ENCODE peak calls at places on chromosomes 13 and 19, in six cellular contexts. G is fibroblast of mammary gland, A is K562, Z is ELR, I is NCI-H146, T is sciatic nerve. Y is an unnamed sample.

GRCh38 chr19:5078666-5079409 is 109.9 kb downstream of the KDM4B start:
- DNase-seq in A (no peak), I (no peak), G (no peak), T (no peak), Z (no peak), Y (no peak)

GRCh38 chr19:50300814-50301606 is 28.2 kb downstream of the KCNC3 start:
- DNase-seq in A (no peak), G (peak), T (no peak), Z (peak), I (no peak), Y (no peak)

GRCh38 chr13:23510979-23511735 is 59.1 kb upstream of the TNFRSF19 start:
- DNase-seq in A (no peak), T (no peak), Z (peak), I (no peak), G (peak), Y (no peak)

GRCh38 chr19:49920624-49921363 is 8.2 kb upstream of the ATF5 start:
- DNase-seq in T (no peak), G (no peak), I (peak), A (no peak), Z (no peak), Y (no peak)

GRCh38 chr13:90732049-90732448 is 615.4 kb upstream of the MIR17HG start:
- DNase-seq in I (peak), A (no peak), Z (no peak), T (no peak), G (no peak), Y (no peak)

GRCh38 chr13:44578064-44578394 is 1.9 kb upstream of the TSC22D1 start:
- DNase-seq in G (peak), A (no peak), Z (no peak), T (no peak), I (peak), Y (no peak)

GRCh38 chr13:33194820-33195692 is 90.5 kb downstream of the STARD13 start:
- DNase-seq in I (peak), G (peak), Z (peak), T (no peak), A (no peak), Y (no peak)

GRCh38 chr19:17282488-17283256 is 971 bp downstream of the ANKLE1 start:
- DNase-seq in T (peak), G (peak), I (peak), A (peak), Z (peak), Y (peak)

GRCh38 chr19:16520074-16520973 is 21.9 kb downstream of the CHERP start:
- DNase-seq in A (no peak), I (no peak), Z (no peak), T (no peak), G (no peak), Y (no peak)

GRCh38 chr19:33296473-33297060 is 5.8 kb downstream of the CEBPA start:
- DNase-seq in G (peak), I (no peak), T (peak), A (no peak), Z (no peak), Y (peak)

GRCh38 chr19:5183616-5184015 is 157.0 kb downstream of the PTPRS start:
- DNase-seq in Z (no peak), T (no peak), I (no peak), A (no peak), G (no peak), Y (no peak)

GRCh38 chr19:32522967-32523366 is 58.0 kb upstream of the PDCD5 start:
- DNase-seq in I (no peak), G (no peak), A (no peak), T (no peak), Z (no peak), Y (no peak)

GRCh38 chr19:55552620-55553019 is 7.3 kb upstream of the SBK3 start:
- DNase-seq in G (peak), I (no peak), Z (peak), A (no peak), T (no peak), Y (no peak)

GRCh38 chr19:13460045-13460444 is 46.2 kb downstream of the CACNA1A start:
- DNase-seq in I (no peak), G (no peak), T (no peak), Z (no peak), A (no peak), Y (no peak)

GRCh38 chr13:42064259-42064658 is 15.8 kb downstream of the DGKH start:
- DNase-seq in G (peak), Z (peak), A (no peak), I (no peak), T (no peak), Y (no peak)

GRCh38 chr13:50229935-50230334 is 214.7 kb downstream of the KCNRG start:
- DNase-seq in Z (no peak), I (no peak), T (no peak), G (peak), A (no peak), Y (no peak)

GRCh38 chr19:34985249-34986022 is 14.7 kb upstream of the GRAMD1A start:
- DNase-seq in I (peak), Z (peak), A (no peak), T (no peak), G (peak), Y (no peak)

GRCh38 chr19:33193864-33194362 is at the start of gene LRP3:
- DNase-seq in T (no peak), I (peak), A (peak), G (no peak), Z (peak), Y (peak)

GRCh38 chr13:73879346-73880020 is 254.7 kb downstream of the KLF12 start:
- DNase-seq in G (no peak), T (no peak), I (no peak), Z (no peak), A (no peak), Y (no peak)

GRCh38 chr19:40467007-40467565 is 285 bp downstream of the SPTBN4 start:
- DNase-seq in I (no peak), G (no peak), A (no peak), Z (no peak), T (peak), Y (no peak)

GRCh38 chr13:79658333-79658975 is 177.5 kb downstream of the NDFIP2 start:
- DNase-seq in G (no peak), I (peak), Z (no peak), T (no peak), A (no peak), Y (no peak)

GRCh38 chr13:112241288-112241687 is 134.9 kb upstream of the SPACA7 start:
- DNase-seq in A (no peak), G (no peak), T (peak), Z (no peak), I (no peak), Y (no peak)

GRCh38 chr19:45558399-45558878 is 26.2 kb downstream of the OPA3 start:
- DNase-seq in A (peak), G (peak), I (peak), T (no peak), Z (peak), Y (no peak)

GRCh38 chr19:374886-375235 is 30.3 kb upstream of the MIER2 start:
- DNase-seq in T (no peak), I (no peak), G (no peak), A (peak), Z (no peak), Y (peak)

GRCh38 chr13:62875118-62875640 is 1459.5 kb upstream of the PCDH20 start:
- DNase-seq in T (no peak), Z (no peak), G (peak), I (no peak), A (no peak), Y (no peak)

GRCh38 chr19:18223860-18224524 is 2.2 kb downstream of the PDE4C start:
- DNase-seq in I (peak), Z (no peak), G (no peak), T (peak), A (peak), Y (no peak)

GRCh38 chr13:28376604-28377003 is 118.3 kb downstream of the FLT1 start:
- DNase-seq in T (no peak), A (no peak), I (no peak), G (no peak), Z (no peak), Y (no peak)

Y was measured in chondrocyte.